ENCODE peak calls at places on chromosomes 7 and 10, in five cellular contexts. I, E, M, P and U are unnamed samples.

GRCh38 chr7:43761919-43762318 is 3.4 kb downstream of the BLVRA start:
- DNase-seq in P (no peak), E (no peak), M (no peak), I (no peak), U (no peak)

GRCh38 chr10:33238643-33239042 is 95.8 kb downstream of the NRP1 start:
- DNase-seq in I (no peak), E (peak), P (no peak), M (no peak), U (no peak)

GRCh38 chr7:122038904-122039303 is 105.1 kb downstream of the AASS start:
- DNase-seq in M (peak), E (no peak), I (no peak), P (no peak), U (no peak)

GRCh38 chr7:140557809-140558518 is 78.7 kb upstream of the MKRN1 start:
- DNase-seq in E (no peak), M (no peak), P (peak), I (no peak), U (no peak)

GRCh38 chr7:85602196-85602595 is 415.3 kb upstream of the SEMA3D start:
- DNase-seq in M (no peak), E (no peak), P (no peak), I (no peak), U (no peak)

GRCh38 chr10:72954230-72954595 is 393 bp downstream of the PLA2G12B start:
- DNase-seq in P (no peak), M (no peak), I (no peak), E (no peak), U (no peak)

GRCh38 chr7:20440472-20441105 is 109.9 kb downstream of the ITGB8 start:
- DNase-seq in I (peak), M (no peak), E (peak), P (no peak), U (peak)

GRCh38 chr10:75407716-75408511 is 6.3 kb upstream of the ZNF503 start:
- DNase-seq in P (no peak), M (no peak), E (no peak), I (no peak), U (peak)

GRCh38 chr7:42096681-42097637 is 140.1 kb downstream of the GLI3 start:
- DNase-seq in E (no peak), I (no peak), M (no peak), P (no peak), U (no peak)

GRCh38 chr10:64463406-64463805 is 942.2 kb downstream of the REEP3 start:
- DNase-seq in I (no peak), M (no peak), E (no peak), P (no peak), U (no peak)

GRCh38 chr7:149811221-149811620 is 27.0 kb upstream of the ZNF862 start:
- DNase-seq in M (no peak), I (no peak), P (no peak), E (peak), U (no peak)

GRCh38 chr10:32050145-32050544 is 6.1 kb downstream of the KIF5B start:
- DNase-seq in M (no peak), P (no peak), E (no peak), I (no peak), U (no peak)

GRCh38 chr10:63614371-63614891 is 93.2 kb downstream of the REEP3 start:
- DNase-seq in E (no peak), M (no peak), P (no peak), I (no peak), U (no peak)

GRCh38 chr7:101533103-101533465 is 96.0 kb downstream of the MYL10 start:
- DNase-seq in M (no peak), I (no peak), P (no peak), E (no peak), U (no peak)

GRCh38 chr7:155930061-155930460 is 117.8 kb upstream of the SHH start:
- DNase-seq in I (no peak), E (no peak), P (no peak), M (no peak), U (no peak)

GRCh38 chr7:104275900-104276299 is 52.5 kb upstream of the LHFPL3 start:
- DNase-seq in I (no peak), P (no peak), M (no peak), E (no peak), U (no peak)

GRCh38 chr7:44573464-44574285 is at the start of gene DDX56:
- DNase-seq in E (peak), P (peak), I (peak), M (peak), U (peak)

GRCh38 chr7:47403341-47403866 is 178.5 kb downstream of the TNS3 start:
- DNase-seq in M (no peak), P (no peak), I (no peak), E (no peak), U (no peak)

GRCh38 chr10:120477006-120477722 is 20.1 kb downstream of the PLPP4 start:
- DNase-seq in E (no peak), I (no peak), M (no peak), P (no peak), U (no peak)

GRCh38 chr10:62022830-62023229 is 121.3 kb downstream of the ARID5B start:
- DNase-seq in E (no peak), P (no peak), I (no peak), M (no peak), U (no peak)

GRCh38 chr10:1169186-1169885 is 113.2 kb downstream of the WDR37 start:
- DNase-seq in E (no peak), P (no peak), M (no peak), I (no peak), U (peak)

GRCh38 chr10:42755028-42755451 is 27.6 kb upstream of the BMS1 start:
- DNase-seq in P (no peak), M (no peak), E (no peak), I (no peak), U (no peak)

GRCh38 chr10:46229144-46229563 is 57.6 kb upstream of the ANTXRL start:
- DNase-seq in M (no peak), I (no peak), P (peak), E (peak), U (peak)

GRCh38 chr10:33123680-33124079 is 165.7 kb upstream of the ITGB1 start:
- DNase-seq in E (no peak), P (no peak), I (no peak), M (no peak), U (no peak)

GRCh38 chr10:11225935-11226334 is 208.3 kb downstream of the CELF2 start:
- DNase-seq in P (no peak), M (no peak), E (no peak), I (no peak), U (peak)

GRCh38 chr10:86314616-86315520 is 51.7 kb downstream of the GRID1 start:
- DNase-seq in M (no peak), E (no peak), I (no peak), P (no peak), U (no peak)

GRCh38 chr10:86798030-86798429 is 41.6 kb downstream of the BMPR1A start:
- DNase-seq in I (no peak), P (no peak), E (no peak), M (no peak), U (no peak)